ENCODE peak calls at places on chromosome 13, in five cellular contexts. A is kidney, S is K562, Y is fibroblast of lung, B is left ventricle myocardium inferior. X is an unnamed sample.
A peak's percentile ranks its signal among the peaks of the same experiment; 100 is the strongest.

GRCh38 chr13:77040076-77040475 is 13.1 kb upstream of the FBXL3 start:
- DNase-seq in A (no peak), S (no peak), Y (no peak), B (no peak), X (no peak)

GRCh38 chr13:50170447-50171037 is 155.3 kb downstream of the KCNRG start:
- DNase-seq in A (no peak), S (no peak), Y (peak; percentile 67), B (no peak), X (no peak)

GRCh38 chr13:76723551-76724232 is 162.5 kb downstream of the KCTD12 start:
- DNase-seq in A (no peak), S (no peak), Y (peak; percentile 58), B (peak; percentile 15), X (peak; percentile 17)

GRCh38 chr13:102309110-102309509 is 92.7 kb downstream of the FGF14 start:
- DNase-seq in A (no peak), S (no peak), Y (no peak), B (no peak), X (no peak)

GRCh38 chr13:48750588-48751383 is 97.1 kb downstream of the CYSLTR2 start:
- DNase-seq in A (no peak), S (no peak), Y (peak; percentile 63), B (peak; percentile 48), X (no peak)

GRCh38 chr13:98570929-98571372 is 6.0 kb downstream of the STK24 start:
- DNase-seq in A (no peak), S (peak; percentile 21), Y (no peak), B (no peak), X (peak; percentile 67)

GRCh38 chr13:81872581-81872980 is 1531.7 kb upstream of the SPRY2 start:
- DNase-seq in A (no peak), S (no peak), Y (no peak), B (no peak), X (no peak)

GRCh38 chr13:32191452-32191998 is 123.6 kb downstream of the ZAR1L start:
- DNase-seq in A (no peak), S (no peak), Y (no peak), B (no peak), X (no peak)

GRCh38 chr13:32932376-32932775 is 83.8 kb upstream of the KL start:
- DNase-seq in A (no peak), S (no peak), Y (no peak), B (no peak), X (no peak)

GRCh38 chr13:113327766-113328391 is 30.8 kb downstream of the LAMP1 start:
- DNase-seq in A (no peak), S (no peak), Y (no peak), B (no peak), X (peak; percentile 15)

GRCh38 chr13:19618925-19619324 is 14.5 kb upstream of the MPHOSPH8 start:
- DNase-seq in A (no peak), S (peak; percentile 31), Y (peak; percentile 54), B (no peak), X (peak; percentile 40)

GRCh38 chr13:25231537-25231936 is 55.8 kb downstream of the MTMR6 start:
- DNase-seq in A (no peak), S (peak; percentile 12), Y (no peak), B (no peak), X (no peak)

GRCh38 chr13:84983321-84983720 is 815.9 kb downstream of the SLITRK6 start:
- DNase-seq in A (no peak), S (no peak), Y (no peak), B (no peak), X (no peak)

GRCh38 chr13:98775844-98776598 is 23.5 kb upstream of the SLC15A1 start:
- DNase-seq in A (no peak), S (peak; percentile 35), Y (peak; percentile 27), B (no peak), X (no peak)

GRCh38 chr13:64756621-64757020 is 2473.5 kb downstream of the PCDH9 start:
- DNase-seq in A (no peak), S (no peak), Y (no peak), B (no peak), X (no peak)

GRCh38 chr13:21297452-21297851 is 121.0 kb downstream of the MRPL57 start:
- DNase-seq in A (no peak), S (peak; percentile 2), Y (no peak), B (no peak), X (no peak)

DNA sequence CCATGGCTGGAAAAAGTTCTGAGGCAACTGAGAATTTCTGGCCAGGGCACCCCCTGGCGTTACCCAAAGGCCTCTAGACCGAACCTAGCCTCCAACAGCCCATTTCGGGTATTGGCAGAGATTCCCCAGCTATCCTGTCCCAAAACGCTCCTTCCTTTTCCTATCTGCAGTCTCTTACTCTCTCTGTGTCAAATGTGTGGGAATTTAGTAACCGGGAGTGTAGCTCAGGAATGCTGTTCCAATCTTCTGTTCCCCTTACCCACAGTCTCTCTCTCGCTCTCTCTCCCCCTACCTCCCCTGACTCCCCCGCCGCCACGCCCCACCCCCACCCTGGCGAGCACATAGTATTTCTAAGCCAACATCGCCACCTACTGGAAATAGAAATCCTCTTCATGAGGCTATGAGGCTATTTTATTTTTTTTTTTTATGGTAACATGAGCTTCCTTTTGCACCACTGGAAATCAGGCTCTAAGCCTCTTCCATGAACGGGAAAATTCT is 27.0 kb downstream of the OXGR1 start:
- DNase-seq in A (no peak), S (peak; percentile 61), Y (no peak), B (no peak), X (no peak)
- TF ChIP-seq CTCF in A (no peak), S (peak; percentile 51), Y (no peak), B (no peak), X (no peak)

DNA sequence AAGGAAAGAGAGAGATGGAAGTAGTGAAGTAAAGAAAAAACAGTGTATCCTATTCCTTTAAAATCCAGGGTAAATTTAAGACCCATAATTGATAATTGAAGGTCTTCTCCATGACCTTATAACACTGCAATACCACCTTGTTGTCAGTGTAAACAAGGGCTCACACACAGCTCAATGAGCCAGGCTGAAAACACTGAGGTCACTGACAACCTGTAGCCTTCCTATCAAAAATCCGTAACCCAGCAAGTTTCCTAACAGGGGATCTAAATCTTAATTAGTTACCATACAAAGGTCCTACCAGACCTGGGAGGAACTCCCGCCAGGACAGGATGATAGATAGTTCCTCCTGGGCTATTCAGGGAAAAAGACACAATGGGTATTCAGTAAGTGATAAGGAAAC is 1677.1 kb downstream of the OLFM4 start:
- DNase-seq in A (no peak), S (no peak), Y (no peak), B (no peak), X (no peak)
- TF ChIP-seq CTCF in A (no peak), S (no peak), Y (no peak), B (no peak), X (no peak)

GRCh38 chr13:112042496-112042895 is 24.5 kb upstream of the SOX1 start:
- DNase-seq in A (no peak), S (no peak), Y (no peak), B (no peak), X (no peak)
- TF ChIP-seq CTCF in A (no peak), S (no peak), Y (no peak), B (no peak), X (no peak)

DNA sequence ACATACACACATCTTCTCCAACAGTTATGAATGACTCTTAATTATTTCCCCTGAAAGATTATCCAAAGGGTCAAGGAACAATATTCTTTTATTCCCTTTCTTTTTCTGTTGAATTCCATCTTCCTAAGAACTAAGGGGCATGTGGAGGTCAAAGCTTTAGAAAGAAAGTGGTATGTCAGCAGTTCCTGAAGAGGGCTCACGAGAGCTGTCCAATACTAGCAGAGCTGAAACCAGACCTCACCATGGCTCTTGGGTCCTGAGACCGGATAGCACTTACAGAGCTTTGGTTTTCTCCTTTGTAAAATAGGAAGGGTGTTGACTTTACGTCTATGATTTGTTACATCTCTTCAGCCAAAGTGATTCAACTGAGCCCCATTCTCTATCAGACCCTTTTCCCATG is 109.8 kb upstream of the FREM2 start:
- DNase-seq in A (no peak), S (peak; percentile 1), Y (peak; percentile 14), B (no peak), X (no peak)
- TF ChIP-seq CTCF in A (no peak), S (no peak), Y (no peak), B (no peak), X (no peak)